ENCODE peak calls at places on chromosomes 6 and 20, in eight cellular contexts. G, L, P, Q, K, S, T and A are unnamed samples.

GRCh38 chr20:38209736-38210405 is 44.8 kb upstream of the TGM2 start:
- DNase-seq in Q (no peak), S (peak; percentile 49), P (no peak), T (no peak), K (no peak), L (no peak), G (no peak), A (no peak)

GRCh38 chr6:153150400-153150766 is 19.3 kb upstream of the RGS17 start:
- DNase-seq in K (no peak), T (no peak), S (no peak), L (no peak), P (no peak), G (no peak), Q (no peak), A (no peak)

GRCh38 chr6:31769684-31770371 is 7.3 kb downstream of the VWA7 start:
- DNase-seq in S (peak; percentile 85), T (peak; percentile 77), L (peak; percentile 93), K (no peak), P (peak; percentile 85), Q (peak; percentile 42), G (no peak), A (peak; percentile 73)

GRCh38 chr6:84424956-84425355 is 197.5 kb upstream of the CEP162 start:
- DNase-seq in L (no peak), Q (no peak), P (no peak), S (no peak), T (no peak), K (no peak), G (no peak), A (no peak)

GRCh38 chr6:7640607-7641577 is 50.9 kb downstream of the SNRNP48 start:
- DNase-seq in K (no peak), L (no peak), G (no peak), Q (no peak), S (peak; percentile 94), P (no peak), T (no peak), A (no peak)

GRCh38 chr6:113451030-113451429 is 406.1 kb upstream of the MARCKS start:
- DNase-seq in Q (no peak), K (no peak), L (no peak), S (no peak), T (no peak), G (no peak), P (no peak), A (no peak)

GRCh38 chr6:153231048-153231635 is 100.1 kb upstream of the RGS17 start:
- DNase-seq in P (peak; percentile 76), L (peak; percentile 47), G (no peak), T (no peak), S (peak; percentile 62), Q (peak; percentile 26), K (peak; percentile 18), A (peak; percentile 71)

GRCh38 chr6:118102401-118102800 is 195.3 kb downstream of the SLC35F1 start:
- DNase-seq in Q (no peak), G (no peak), K (no peak), L (no peak), P (no peak), S (no peak), T (no peak), A (no peak)

GRCh38 chr20:22430154-22430745 is 154.1 kb downstream of the FOXA2 start:
- DNase-seq in L (peak; percentile 79), P (peak; percentile 88), G (no peak), K (no peak), S (peak; percentile 89), Q (peak; percentile 76), T (no peak), A (peak; percentile 83)

GRCh38 chr6:53917464-53917842 is 122.6 kb downstream of the LRRC1 start:
- DNase-seq in G (no peak), Q (no peak), T (no peak), P (no peak), S (no peak), L (no peak), K (no peak), A (no peak)

GRCh38 chr6:26300043-26300331 is 65.0 kb upstream of the BTN3A2 start:
- DNase-seq in L (no peak), T (no peak), P (no peak), K (no peak), Q (no peak), S (no peak), G (no peak), A (no peak)

GRCh38 chr6:133892444-133893323 is 3.8 kb downstream of the TCF21 start:
- DNase-seq in S (no peak), K (no peak), G (no peak), T (no peak), Q (no peak), P (peak; percentile 40), L (peak; percentile 43), A (peak; percentile 58)

GRCh38 chr20:44993343-44993742 is 27.0 kb downstream of the STK4 start:
- DNase-seq in K (no peak), Q (no peak), L (no peak), T (no peak), P (no peak), S (peak; percentile 62), G (no peak), A (no peak)

GRCh38 chr6:159252955-159253508 is 83.8 kb downstream of the FNDC1 start:
- DNase-seq in S (peak; percentile 39), L (peak; percentile 77), G (no peak), K (peak; percentile 12), T (no peak), Q (peak; percentile 80), P (peak; percentile 67), A (peak; percentile 51)

GRCh38 chr20:43334080-43334479 is 123.6 kb upstream of the SRSF6 start:
- DNase-seq in P (no peak), Q (no peak), K (no peak), G (no peak), L (no peak), T (no peak), S (no peak), A (no peak)

GRCh38 chr6:100300221-100300736 is 164.4 kb downstream of the SIM1 start:
- DNase-seq in P (no peak), K (no peak), S (peak; percentile 93), T (no peak), L (no peak), G (no peak), Q (no peak), A (no peak)

GRCh38 chr20:62820962-62821725 is 4.3 kb downstream of the COL9A3 start:
- DNase-seq in S (no peak), Q (no peak), G (no peak), K (no peak), P (no peak), L (no peak), T (no peak), A (no peak)

GRCh38 chr6:108002365-108003221 is 44.6 kb upstream of the SEC63 start:
- DNase-seq in P (peak; percentile 74), S (peak; percentile 48), L (peak; percentile 34), K (peak; percentile 56), Q (peak; percentile 62), T (no peak), G (no peak), A (peak; percentile 54)

GRCh38 chr20:59193325-59193724 is 29.7 kb downstream of the ZNF831 start:
- DNase-seq in S (no peak), L (no peak), T (no peak), K (no peak), Q (no peak), P (no peak), G (no peak), A (no peak)

GRCh38 chr20:51797357-51798025 is 4.8 kb downstream of the SALL4 start:
- DNase-seq in T (no peak), Q (no peak), L (no peak), K (no peak), G (no peak), S (peak; percentile 26), P (no peak), A (no peak)

GRCh38 chr6:159680104-159680503 is 12.9 kb downstream of the SOD2 start:
- DNase-seq in K (no peak), T (no peak), P (no peak), G (no peak), Q (no peak), L (no peak), S (no peak), A (no peak)

GRCh38 chr6:13917141-13917540 is 7.6 kb upstream of the RNF182 start:
- DNase-seq in S (no peak), T (no peak), Q (no peak), L (no peak), P (no peak), G (no peak), K (no peak), A (no peak)

GRCh38 chr20:4951299-4951698 is 50.0 kb downstream of the SLC23A2 start:
- DNase-seq in P (no peak), G (no peak), L (no peak), Q (no peak), T (no peak), S (peak; percentile 78), K (peak; percentile 49), A (no peak)

GRCh38 chr20:63214514-63214913 is 1.4 kb downstream of the YTHDF1 start:
- DNase-seq in Q (no peak), S (no peak), G (no peak), L (no peak), T (no peak), K (no peak), P (no peak), A (no peak)

GRCh38 chr20:15618912-15619311 is 954.3 kb downstream of the KIF16B start:
- DNase-seq in Q (no peak), G (no peak), S (peak; percentile 35), K (no peak), T (no peak), P (no peak), L (no peak), A (no peak)

GRCh38 chr6:168968228-168968627 is 285.4 kb downstream of the THBS2 start:
- DNase-seq in T (peak; percentile 8), S (peak; percentile 18), L (no peak), K (no peak), P (no peak), Q (peak; percentile 56), G (no peak), A (no peak)